ENCODE peak calls at places on chromosomes 13 and 19, in eight cellular contexts. J is stimulated activated CD4-positive, alpha-beta T cell treated with anti-CD3 and anti-CD28 coated beads, TNF-alpha, amount 100 ng/mL, for 1 hour; R is left cardiac atrium; N is GM23338; G is tibial nerve; M is neuronal stem cell; S is astrocyte of the cerebellum; U is HFF-Myc. Y is an unnamed sample.
A peak's percentile ranks its signal among the peaks of the same experiment; 100 is the strongest.

GRCh38 chr13:26727633-26728032 is 33.0 kb downstream of the GPR12 start:
- DNase-seq in J (no peak), R (no peak), N (no peak), G (no peak), M (no peak), S (no peak), U (no peak), Y (no peak)

GRCh38 chr13:50149932-50150331 is 134.7 kb downstream of the KCNRG start:
- DNase-seq in J (no peak), R (peak; percentile 53), N (no peak), G (peak; percentile 71), M (no peak), S (no peak), U (no peak), Y (peak; percentile 88)

GRCh38 chr13:30963794-30964193 is 31.3 kb downstream of the TEX26 start:
- DNase-seq in J (no peak), R (peak; percentile 37), N (no peak), G (no peak), M (no peak), S (no peak), U (peak; percentile 10), Y (no peak)

GRCh38 chr19:1351324-1351947 is 32.3 kb upstream of the NDUFS7 start:
- DNase-seq in J (no peak), R (no peak), N (no peak), G (no peak), M (no peak), S (no peak), U (no peak), Y (no peak)

GRCh38 chr19:47615230-47615629 is 6.3 kb downstream of the BICRA start:
- DNase-seq in J (no peak), R (no peak), N (no peak), G (no peak), M (no peak), S (no peak), U (no peak), Y (no peak)

GRCh38 chr19:52535831-52536800 is 8.6 kb downstream of the ZNF808 start:
- DNase-seq in J (peak; percentile 84), R (peak; percentile 94), N (peak; percentile 97), G (peak; percentile 79), M (peak; percentile 82), S (peak; percentile 12), U (peak; percentile 26), Y (peak; percentile 90)

GRCh38 chr19:32458500-32459123 is 53.0 kb downstream of the DPY19L3 start:
- DNase-seq in J (no peak), R (no peak), N (no peak), G (no peak), M (no peak), S (no peak), U (no peak), Y (no peak)

GRCh38 chr19:44657211-44657921 is 13.7 kb downstream of the PVR start:
- DNase-seq in J (peak; percentile 61), R (peak; percentile 78), N (peak; percentile 90), G (peak; percentile 67), M (peak; percentile 61), S (no peak), U (no peak), Y (peak; percentile 74)

GRCh38 chr13:114038900-114039299 is 65.0 kb upstream of the C13orf46 start:
- DNase-seq in J (no peak), R (no peak), N (no peak), G (no peak), M (no peak), S (no peak), U (no peak), Y (no peak)

GRCh38 chr13:77040076-77040475 is 13.1 kb upstream of the FBXL3 start:
- DNase-seq in J (no peak), R (no peak), N (no peak), G (no peak), M (no peak), S (no peak), U (no peak), Y (no peak)

GRCh38 chr19:43562211-43562697 is 13.1 kb downstream of the XRCC1 start:
- DNase-seq in J (no peak), R (no peak), N (no peak), G (no peak), M (no peak), S (no peak), U (no peak), Y (no peak)

GRCh38 chr13:94322925-94323324 is 156.6 kb downstream of the DCT start:
- DNase-seq in J (no peak), R (no peak), N (no peak), G (no peak), M (no peak), S (no peak), U (no peak), Y (no peak)

GRCh38 chr19:55346725-55347441 is 7.2 kb downstream of the KMT5C start:
- DNase-seq in J (no peak), R (no peak), N (no peak), G (no peak), M (no peak), S (no peak), U (no peak), Y (no peak)

GRCh38 chr19:40718774-40719391 is 2.0 kb downstream of the ITPKC start:
- DNase-seq in J (no peak), R (peak; percentile 57), N (peak; percentile 54), G (peak; percentile 54), M (no peak), S (no peak), U (no peak), Y (peak; percentile 45)

GRCh38 chr19:46499692-46500091 is 4.0 kb upstream of the PNMA8B start:
- DNase-seq in J (no peak), R (no peak), N (no peak), G (no peak), M (no peak), S (no peak), U (no peak), Y (no peak)

GRCh38 chr19:1360818-1361461 is 22.8 kb upstream of the NDUFS7 start:
- DNase-seq in J (no peak), R (peak; percentile 77), N (no peak), G (peak; percentile 42), M (no peak), S (peak; percentile 70), U (peak; percentile 69), Y (peak; percentile 62)

GRCh38 chr19:33346665-33347064 is 26.8 kb upstream of the CEBPG start:
- DNase-seq in J (no peak), R (no peak), N (no peak), G (no peak), M (no peak), S (no peak), U (no peak), Y (no peak)

GRCh38 chr19:39401549-39402416 is 4.9 kb upstream of the ZFP36 start:
- DNase-seq in J (no peak), R (peak; percentile 66), N (no peak), G (peak; percentile 69), M (no peak), S (no peak), U (no peak), Y (peak; percentile 50)

GRCh38 chr13:73803997-73804396 is 330.2 kb downstream of the KLF12 start:
- DNase-seq in J (no peak), R (no peak), N (no peak), G (no peak), M (no peak), S (no peak), U (peak; percentile 59), Y (no peak)

GRCh38 chr13:41060723-41061074 is 610 bp upstream of the WBP4 start:
- DNase-seq in J (peak; percentile 84), R (peak; percentile 89), N (peak; percentile 76), G (peak; percentile 83), M (peak; percentile 90), S (peak; percentile 55), U (no peak), Y (peak; percentile 82)

GRCh38 chr13:113584870-113585671 is 518 bp downstream of the TFDP1 start:
- DNase-seq in J (no peak), R (no peak), N (peak; percentile 27), G (no peak), M (no peak), S (no peak), U (no peak), Y (no peak)

GRCh38 chr19:44747739-44748425 is 626 bp upstream of the BCL3 start:
- DNase-seq in J (no peak), R (peak; percentile 83), N (peak; percentile 71), G (peak; percentile 52), M (no peak), S (no peak), U (no peak), Y (peak; percentile 69)

GRCh38 chr19:54160948-54161347 is 1.4 kb upstream of the LENG1 start:
- DNase-seq in J (no peak), R (no peak), N (peak; percentile 16), G (no peak), M (no peak), S (no peak), U (no peak), Y (no peak)

GRCh38 chr19:10353793-10354391 is 14.5 kb upstream of the ICAM3 start:
- DNase-seq in J (peak; percentile 34), R (peak; percentile 81), N (peak; percentile 100), G (peak; percentile 90), M (peak; percentile 92), S (no peak), U (no peak), Y (peak; percentile 86)

GRCh38 chr13:50410921-50411712 is 395.9 kb downstream of the KCNRG start:
- DNase-seq in J (no peak), R (peak; percentile 33), N (no peak), G (no peak), M (no peak), S (no peak), U (peak; percentile 63), Y (no peak)

GRCh38 chr19:54418030-54418929 is 3.0 kb downstream of the TTYH1 start:
- DNase-seq in J (no peak), R (no peak), N (peak; percentile 43), G (no peak), M (no peak), S (no peak), U (no peak), Y (no peak)

GRCh38 chr13:40179421-40179820 is 487.0 kb downstream of the FOXO1 start:
- DNase-seq in J (no peak), R (no peak), N (no peak), G (no peak), M (no peak), S (no peak), U (no peak), Y (no peak)

GRCh38 chr19:41937976-41938375 is 9.7 kb upstream of the ERFL start:
- DNase-seq in J (no peak), R (no peak), N (peak; percentile 49), G (no peak), M (no peak), S (no peak), U (no peak), Y (no peak)

GRCh38 chr19:5339950-5340636 is 519 bp downstream of the PTPRS start:
- DNase-seq in J (no peak), R (peak; percentile 36), N (peak; percentile 61), G (no peak), M (peak; percentile 65), S (no peak), U (no peak), Y (no peak)

GRCh38 chr13:106916329-106916728 is 348.4 kb upstream of the ARGLU1 start:
- DNase-seq in J (no peak), R (no peak), N (no peak), G (no peak), M (no peak), S (no peak), U (no peak), Y (no peak)

Y was measured in heart right ventricle.